ENCODE peak calls at places on chromosome 12, in seven cellular contexts. One of them, this sample, is unnamed.

GRCh38 chr12:55671746-55672145 is 35.1 kb downstream of the OR10P1 start:
- DNase-seq in K562: no peak
- DNase-seq in spleen: no peak
- DNase-seq in stomach: no peak
- DNase-seq in esophagus muscularis mucosa: no peak
- DNase-seq in transverse colon: peak
- DNase-seq in endothelial cell of umbilical vein: no peak
- DNase-seq in this sample: no peak

GRCh38 chr12:108854453-108855283 is 2.7 kb downstream of the SSH1 start:
- DNase-seq in transverse colon: no peak
- DNase-seq in stomach: no peak
- DNase-seq in K562: peak
- DNase-seq in esophagus muscularis mucosa: no peak
- DNase-seq in endothelial cell of umbilical vein: peak
- DNase-seq in spleen: peak
- DNase-seq in this sample: no peak

GRCh38 chr12:29741342-29742241 is 42.1 kb downstream of the TMTC1 start:
- DNase-seq in K562: no peak
- DNase-seq in endothelial cell of umbilical vein: peak
- DNase-seq in esophagus muscularis mucosa: no peak
- DNase-seq in transverse colon: no peak
- DNase-seq in spleen: no peak
- DNase-seq in stomach: no peak
- DNase-seq in this sample: no peak

GRCh38 chr12:109291531-109292341 is 17.3 kb downstream of the FOXN4 start:
- DNase-seq in esophagus muscularis mucosa: no peak
- DNase-seq in K562: no peak
- DNase-seq in spleen: peak
- DNase-seq in transverse colon: peak
- DNase-seq in stomach: peak
- DNase-seq in endothelial cell of umbilical vein: no peak
- DNase-seq in this sample: no peak

GRCh38 chr12:102824218-102824835 is 92.7 kb downstream of the PAH start:
- DNase-seq in K562: peak
- DNase-seq in spleen: peak
- DNase-seq in transverse colon: no peak
- DNase-seq in esophagus muscularis mucosa: no peak
- DNase-seq in endothelial cell of umbilical vein: no peak
- DNase-seq in stomach: no peak
- DNase-seq in this sample: no peak

GRCh38 chr12:2507811-2508210 is 287.0 kb upstream of the FKBP4 start:
- DNase-seq in K562: no peak
- DNase-seq in esophagus muscularis mucosa: no peak
- DNase-seq in endothelial cell of umbilical vein: no peak
- DNase-seq in stomach: no peak
- DNase-seq in spleen: no peak
- DNase-seq in transverse colon: no peak
- DNase-seq in this sample: no peak

GRCh38 chr12:123057505-123058265 is 77.2 kb downstream of the ARL6IP4 start:
- DNase-seq in spleen: no peak
- DNase-seq in endothelial cell of umbilical vein: no peak
- DNase-seq in transverse colon: no peak
- DNase-seq in esophagus muscularis mucosa: no peak
- DNase-seq in K562: no peak
- DNase-seq in stomach: no peak
- DNase-seq in this sample: no peak

GRCh38 chr12:13654456-13654855 is 326.9 kb downstream of the GRIN2B start:
- DNase-seq in K562: no peak
- DNase-seq in spleen: no peak
- DNase-seq in transverse colon: no peak
- DNase-seq in endothelial cell of umbilical vein: no peak
- DNase-seq in esophagus muscularis mucosa: no peak
- DNase-seq in stomach: no peak
- DNase-seq in this sample: no peak

DNA sequence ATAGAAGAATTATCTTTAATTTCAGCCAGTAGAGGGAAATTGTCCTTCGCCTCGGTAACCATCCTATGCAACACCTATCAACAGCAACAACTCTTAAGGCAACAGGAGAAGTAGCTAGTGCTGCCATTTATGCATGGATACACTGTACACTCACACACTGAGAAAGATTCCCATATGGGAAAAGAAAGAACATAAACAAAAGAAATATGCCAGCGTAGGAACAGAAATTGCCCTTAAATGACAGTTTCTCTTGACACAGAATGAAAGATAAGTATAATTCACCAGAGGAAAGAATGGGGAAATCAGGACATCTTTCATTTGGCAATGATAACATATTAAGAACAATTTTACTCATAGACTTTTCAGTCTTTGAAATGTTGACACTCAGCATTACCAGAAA is 466.9 kb downstream of the BCAT1 start:
- DNase-seq in spleen: no peak
- DNase-seq in endothelial cell of umbilical vein: no peak
- DNase-seq in esophagus muscularis mucosa: no peak
- DNase-seq in stomach: no peak
- DNase-seq in K562: no peak
- DNase-seq in transverse colon: no peak
- DNase-seq in this sample: no peak
- TF ChIP-seq POLR2AphosphoS5 in spleen: no peak
- TF ChIP-seq POLR2AphosphoS5 in endothelial cell of umbilical vein: no peak
- TF ChIP-seq POLR2AphosphoS5 in esophagus muscularis mucosa: no peak
- TF ChIP-seq POLR2AphosphoS5 in stomach: no peak
- TF ChIP-seq POLR2AphosphoS5 in K562: no peak
- TF ChIP-seq POLR2AphosphoS5 in transverse colon: no peak
- TF ChIP-seq POLR2AphosphoS5 in this sample: no peak

DNA sequence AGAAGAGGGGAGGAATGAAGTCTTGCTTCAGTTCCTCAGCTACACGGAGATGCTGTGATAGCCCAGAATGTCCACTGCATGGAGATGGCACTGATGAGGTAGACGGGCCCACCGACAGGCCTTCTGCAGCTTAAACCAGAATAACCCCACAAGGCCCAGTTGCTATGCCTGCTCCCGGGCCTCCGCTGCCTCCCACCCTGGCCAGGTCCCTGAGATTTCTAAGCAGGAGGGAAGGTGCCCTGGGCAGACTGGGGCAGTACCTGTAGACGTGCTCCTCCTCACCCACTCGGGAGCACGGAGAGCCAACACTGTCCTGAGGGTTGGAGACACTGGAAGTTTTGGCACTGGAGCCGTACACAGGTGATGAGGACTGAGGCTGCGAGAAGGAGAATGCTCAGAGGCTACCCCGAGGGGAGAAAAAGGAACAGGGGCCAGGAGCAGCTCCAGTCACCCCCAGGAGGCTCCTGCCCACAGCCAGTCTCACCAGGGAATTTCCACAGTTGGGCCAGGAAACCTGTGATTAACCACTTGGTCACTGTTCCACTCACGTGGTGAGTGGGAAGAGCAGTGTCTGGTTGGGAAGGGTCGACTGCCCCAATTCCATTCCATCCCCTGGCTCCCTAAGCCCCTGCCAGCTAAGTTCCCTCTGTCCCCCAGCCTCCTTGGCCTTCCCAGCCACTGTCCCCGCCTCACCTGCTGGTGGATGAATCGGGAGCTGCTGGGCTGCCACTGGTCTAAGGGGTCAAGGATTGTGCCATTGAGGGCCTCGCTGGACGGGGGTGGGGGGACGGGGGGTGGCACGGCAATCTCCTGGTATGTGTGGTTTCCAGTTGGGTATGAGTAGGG is 22.8 kb upstream of the RPLP0 start:
- DNase-seq in endothelial cell of umbilical vein: no peak
- DNase-seq in transverse colon: no peak
- DNase-seq in esophagus muscularis mucosa: no peak
- DNase-seq in K562: no peak
- DNase-seq in spleen: no peak
- DNase-seq in stomach: no peak
- DNase-seq in this sample: no peak
- H3K4me3 ChIP-seq in endothelial cell of umbilical vein: no peak
- H3K4me3 ChIP-seq in transverse colon: peak
- H3K4me3 ChIP-seq in esophagus muscularis mucosa: peak
- H3K4me3 ChIP-seq in K562: no peak
- H3K4me3 ChIP-seq in spleen: no peak
- H3K4me3 ChIP-seq in stomach: peak
- H3K4me3 ChIP-seq in this sample: no peak

GRCh38 chr12:119992129-119992705 is 3.2 kb downstream of the BICDL1 start:
- DNase-seq in endothelial cell of umbilical vein: no peak
- DNase-seq in transverse colon: no peak
- DNase-seq in K562: no peak
- DNase-seq in spleen: no peak
- DNase-seq in esophagus muscularis mucosa: no peak
- DNase-seq in stomach: no peak
- DNase-seq in this sample: no peak

GRCh38 chr12:119988440-119988787 is 622 bp upstream of the BICDL1 start:
- DNase-seq in spleen: no peak
- DNase-seq in endothelial cell of umbilical vein: peak
- DNase-seq in esophagus muscularis mucosa: no peak
- DNase-seq in transverse colon: no peak
- DNase-seq in K562: no peak
- DNase-seq in stomach: no peak
- DNase-seq in this sample: no peak

GRCh38 chr12:119990382-119990874 is 1.4 kb downstream of the BICDL1 start:
- DNase-seq in endothelial cell of umbilical vein: no peak
- DNase-seq in esophagus muscularis mucosa: no peak
- DNase-seq in spleen: no peak
- DNase-seq in transverse colon: no peak
- DNase-seq in stomach: no peak
- DNase-seq in K562: no peak
- DNase-seq in this sample: no peak

GRCh38 chr12:119989619-119990381 is 764 bp downstream of the BICDL1 start:
- DNase-seq in spleen: peak
- DNase-seq in K562: peak
- DNase-seq in endothelial cell of umbilical vein: peak
- DNase-seq in transverse colon: peak
- DNase-seq in stomach: peak
- DNase-seq in esophagus muscularis mucosa: no peak
- DNase-seq in this sample: peak

GRCh38 chr12:119988788-119989618 is at the start of gene BICDL1:
- DNase-seq in endothelial cell of umbilical vein: peak
- DNase-seq in transverse colon: peak
- DNase-seq in spleen: peak
- DNase-seq in esophagus muscularis mucosa: no peak
- DNase-seq in K562: peak
- DNase-seq in stomach: peak
- DNase-seq in this sample: peak
- TF ChIP-seq POLR2A in endothelial cell of umbilical vein: no peak
- TF ChIP-seq POLR2A in transverse colon: no peak
- TF ChIP-seq POLR2A in spleen: no peak
- TF ChIP-seq POLR2A in esophagus muscularis mucosa: no peak
- TF ChIP-seq POLR2A in K562: no peak
- TF ChIP-seq POLR2A in stomach: no peak
- TF ChIP-seq POLR2A in this sample: no peak

GRCh38 chr12:76312314-76312713 is 35.9 kb downstream of the BBS10 start:
- DNase-seq in stomach: no peak
- DNase-seq in K562: no peak
- DNase-seq in transverse colon: no peak
- DNase-seq in endothelial cell of umbilical vein: peak
- DNase-seq in esophagus muscularis mucosa: no peak
- DNase-seq in spleen: no peak
- DNase-seq in this sample: no peak

GRCh38 chr12:76311796-76312195 is 36.4 kb downstream of the BBS10 start:
- DNase-seq in spleen: no peak
- DNase-seq in transverse colon: no peak
- DNase-seq in endothelial cell of umbilical vein: no peak
- DNase-seq in stomach: no peak
- DNase-seq in K562: no peak
- DNase-seq in esophagus muscularis mucosa: no peak
- DNase-seq in this sample: no peak

GRCh38 chr12:76307083-76307482 is 41.1 kb downstream of the BBS10 start:
- DNase-seq in stomach: no peak
- DNase-seq in K562: no peak
- DNase-seq in esophagus muscularis mucosa: no peak
- DNase-seq in endothelial cell of umbilical vein: no peak
- DNase-seq in spleen: no peak
- DNase-seq in transverse colon: no peak
- DNase-seq in this sample: no peak

GRCh38 chr12:76310110-76310509 is 38.1 kb downstream of the BBS10 start:
- DNase-seq in stomach: no peak
- DNase-seq in spleen: no peak
- DNase-seq in K562: no peak
- DNase-seq in esophagus muscularis mucosa: no peak
- DNase-seq in endothelial cell of umbilical vein: no peak
- DNase-seq in transverse colon: no peak
- DNase-seq in this sample: no peak

GRCh38 chr12:76308866-76309265 is 39.3 kb downstream of the BBS10 start:
- DNase-seq in esophagus muscularis mucosa: no peak
- DNase-seq in endothelial cell of umbilical vein: peak
- DNase-seq in stomach: no peak
- DNase-seq in K562: no peak
- DNase-seq in transverse colon: no peak
- DNase-seq in spleen: no peak
- DNase-seq in this sample: no peak
- TF ChIP-seq POLR2AphosphoS5 in esophagus muscularis mucosa: no peak
- TF ChIP-seq POLR2AphosphoS5 in endothelial cell of umbilical vein: no peak
- TF ChIP-seq POLR2AphosphoS5 in stomach: no peak
- TF ChIP-seq POLR2AphosphoS5 in K562: no peak
- TF ChIP-seq POLR2AphosphoS5 in transverse colon: no peak
- TF ChIP-seq POLR2AphosphoS5 in spleen: no peak
- TF ChIP-seq POLR2AphosphoS5 in this sample: no peak

GRCh38 chr12:21704847-21705246 is 47.2 kb upstream of the LDHB start:
- DNase-seq in spleen: no peak
- DNase-seq in esophagus muscularis mucosa: no peak
- DNase-seq in endothelial cell of umbilical vein: no peak
- DNase-seq in K562: no peak
- DNase-seq in stomach: no peak
- DNase-seq in transverse colon: no peak
- DNase-seq in this sample: no peak
- H3K4me3 ChIP-seq in spleen: no peak
- H3K4me3 ChIP-seq in esophagus muscularis mucosa: no peak
- H3K4me3 ChIP-seq in endothelial cell of umbilical vein: no peak
- H3K4me3 ChIP-seq in K562: no peak
- H3K4me3 ChIP-seq in stomach: no peak
- H3K4me3 ChIP-seq in transverse colon: no peak
- H3K4me3 ChIP-seq in this sample: no peak

This sample was measured in breast epithelium.